ENCODE peak calls at places on chromosome 20, in four cellular contexts. One of them, this sample, is unnamed.

GRCh38 chr20:23446505-23446904 is 6.2 kb downstream of the CST11 start:
- DNase-seq in HCT116: peak
- DNase-seq in stomach: peak
- DNase-seq in endothelial cell of umbilical vein: peak
- DNase-seq in this sample: no peak

GRCh38 chr20:22711981-22712755 is 127.8 kb upstream of the FOXA2 start:
- DNase-seq in endothelial cell of umbilical vein: no peak
- DNase-seq in stomach: no peak
- DNase-seq in HCT116: no peak
- DNase-seq in this sample: no peak

GRCh38 chr20:38303908-38304379 is at the start of gene BPI:
- DNase-seq in stomach: peak
- DNase-seq in endothelial cell of umbilical vein: no peak
- DNase-seq in HCT116: no peak
- DNase-seq in this sample: no peak

GRCh38 chr20:49964964-49965780 is 17.6 kb upstream of the SNAI1 start:
- DNase-seq in HCT116: peak
- DNase-seq in endothelial cell of umbilical vein: peak
- DNase-seq in stomach: peak
- DNase-seq in this sample: no peak

GRCh38 chr20:35120012-35120701 is 27.0 kb downstream of the EDEM2 start:
- DNase-seq in HCT116: no peak
- DNase-seq in stomach: no peak
- DNase-seq in endothelial cell of umbilical vein: peak
- DNase-seq in this sample: no peak

GRCh38 chr20:34883087-34883688 is 6.8 kb downstream of the ACSS2 start:
- DNase-seq in HCT116: no peak
- DNase-seq in endothelial cell of umbilical vein: no peak
- DNase-seq in stomach: no peak
- DNase-seq in this sample: no peak

GRCh38 chr20:57393321-57394086 is 2.3 kb downstream of the RBM38 start:
- DNase-seq in endothelial cell of umbilical vein: no peak
- DNase-seq in stomach: no peak
- DNase-seq in HCT116: no peak
- DNase-seq in this sample: no peak

GRCh38 chr20:46665602-46666001 is 14.3 kb upstream of the SLC13A3 start:
- DNase-seq in endothelial cell of umbilical vein: no peak
- DNase-seq in HCT116: no peak
- DNase-seq in stomach: no peak
- DNase-seq in this sample: no peak

GRCh38 chr20:32162367-32162766 is 45.2 kb downstream of the PLAGL2 start:
- DNase-seq in endothelial cell of umbilical vein: no peak
- DNase-seq in stomach: no peak
- DNase-seq in HCT116: no peak
- DNase-seq in this sample: no peak

GRCh38 chr20:16158090-16158975 is 414.9 kb downstream of the KIF16B start:
- DNase-seq in HCT116: no peak
- DNase-seq in stomach: no peak
- DNase-seq in endothelial cell of umbilical vein: no peak
- DNase-seq in this sample: no peak

GRCh38 chr20:37262516-37262915 is 902 bp upstream of the GHRH start:
- DNase-seq in HCT116: no peak
- DNase-seq in stomach: no peak
- DNase-seq in endothelial cell of umbilical vein: no peak
- DNase-seq in this sample: no peak

GRCh38 chr20:11118802-11119380 is 445.1 kb upstream of the JAG1 start:
- DNase-seq in stomach: no peak
- DNase-seq in HCT116: no peak
- DNase-seq in endothelial cell of umbilical vein: peak
- DNase-seq in this sample: no peak

GRCh38 chr20:23225407-23226060 is 125.1 kb upstream of the NXT1 start:
- DNase-seq in endothelial cell of umbilical vein: no peak
- DNase-seq in stomach: peak
- DNase-seq in HCT116: no peak
- DNase-seq in this sample: no peak

GRCh38 chr20:57651977-57652864 is 32.0 kb upstream of the ZBP1 start:
- DNase-seq in endothelial cell of umbilical vein: no peak
- DNase-seq in stomach: peak
- DNase-seq in HCT116: no peak
- DNase-seq in this sample: peak

GRCh38 chr20:51910202-51911050 is 108.1 kb upstream of the SALL4 start:
- DNase-seq in endothelial cell of umbilical vein: peak
- DNase-seq in stomach: no peak
- DNase-seq in HCT116: no peak
- DNase-seq in this sample: no peak

GRCh38 chr20:17898548-17898994 is 70.0 kb downstream of the SNX5 start:
- DNase-seq in stomach: peak
- DNase-seq in endothelial cell of umbilical vein: peak
- DNase-seq in HCT116: peak
- DNase-seq in this sample: no peak

GRCh38 chr20:36575066-36575743 is 1.8 kb downstream of the TGIF2 start:
- DNase-seq in endothelial cell of umbilical vein: peak
- DNase-seq in stomach: peak
- DNase-seq in HCT116: no peak
- DNase-seq in this sample: no peak

GRCh38 chr20:1987826-1988225 is 6.0 kb downstream of the PDYN start:
- DNase-seq in stomach: no peak
- DNase-seq in HCT116: no peak
- DNase-seq in endothelial cell of umbilical vein: no peak
- DNase-seq in this sample: no peak

GRCh38 chr20:23148721-23149570 is 62.8 kb upstream of the CD93 start:
- DNase-seq in endothelial cell of umbilical vein: no peak
- DNase-seq in stomach: peak
- DNase-seq in HCT116: no peak
- DNase-seq in this sample: no peak

GRCh38 chr20:10686356-10687169 is 12.8 kb upstream of the JAG1 start:
- DNase-seq in stomach: no peak
- DNase-seq in endothelial cell of umbilical vein: no peak
- DNase-seq in HCT116: no peak
- DNase-seq in this sample: no peak

GRCh38 chr20:50224553-50225255 is 34.1 kb downstream of the CEBPB start:
- DNase-seq in stomach: peak
- DNase-seq in HCT116: no peak
- DNase-seq in endothelial cell of umbilical vein: peak
- DNase-seq in this sample: no peak

GRCh38 chr20:34754611-34755010 is 50.5 kb downstream of the TP53INP2 start:
- DNase-seq in endothelial cell of umbilical vein: no peak
- DNase-seq in stomach: no peak
- DNase-seq in HCT116: no peak
- DNase-seq in this sample: no peak

GRCh38 chr20:62010551-62011402 is 54.9 kb downstream of the TAF4 start:
- DNase-seq in HCT116: peak
- DNase-seq in stomach: peak
- DNase-seq in endothelial cell of umbilical vein: peak
- DNase-seq in this sample: peak

GRCh38 chr20:49571553-49571835 is 3.6 kb upstream of the PTGIS start:
- DNase-seq in endothelial cell of umbilical vein: no peak
- DNase-seq in stomach: no peak
- DNase-seq in HCT116: no peak
- DNase-seq in this sample: no peak

GRCh38 chr20:34268851-34269668 is 27.8 kb downstream of the ASIP start:
- DNase-seq in endothelial cell of umbilical vein: peak
- DNase-seq in stomach: peak
- DNase-seq in HCT116: no peak
- DNase-seq in this sample: peak

GRCh38 chr20:50372770-50373088 is 137.5 kb upstream of the PTPN1 start:
- DNase-seq in stomach: no peak
- DNase-seq in endothelial cell of umbilical vein: peak
- DNase-seq in HCT116: no peak
- DNase-seq in this sample: no peak

GRCh38 chr20:35060168-35060567 is 32.4 kb downstream of the TRPC4AP start:
- DNase-seq in HCT116: no peak
- DNase-seq in stomach: no peak
- DNase-seq in endothelial cell of umbilical vein: no peak
- DNase-seq in this sample: no peak

GRCh38 chr20:37714973-37715657 is 21.3 kb downstream of the CTNNBL1 start:
- DNase-seq in stomach: no peak
- DNase-seq in HCT116: no peak
- DNase-seq in endothelial cell of umbilical vein: no peak
- DNase-seq in this sample: no peak

GRCh38 chr20:348972-349841 is 2.3 kb downstream of the NRSN2 start:
- DNase-seq in endothelial cell of umbilical vein: no peak
- DNase-seq in stomach: peak
- DNase-seq in HCT116: no peak
- DNase-seq in this sample: no peak
- TF ChIP-seq POLR2AphosphoS5 in endothelial cell of umbilical vein: no peak
- TF ChIP-seq POLR2AphosphoS5 in stomach: no peak
- TF ChIP-seq POLR2AphosphoS5 in HCT116: no peak
- TF ChIP-seq POLR2AphosphoS5 in this sample: no peak

GRCh38 chr20:8670900-8671229 is 398.0 kb upstream of the PLCB4 start:
- DNase-seq in stomach: no peak
- DNase-seq in endothelial cell of umbilical vein: no peak
- DNase-seq in HCT116: no peak
- DNase-seq in this sample: no peak
- TF ChIP-seq POLR2AphosphoS5 in stomach: no peak
- TF ChIP-seq POLR2AphosphoS5 in endothelial cell of umbilical vein: no peak
- TF ChIP-seq POLR2AphosphoS5 in HCT116: no peak
- TF ChIP-seq POLR2AphosphoS5 in this sample: no peak

GRCh38 chr20:59821788-59822187 is 111.6 kb downstream of the SYCP2 start:
- DNase-seq in endothelial cell of umbilical vein: no peak
- DNase-seq in stomach: no peak
- DNase-seq in HCT116: no peak
- DNase-seq in this sample: no peak

GRCh38 chr20:59821201-59821600 is 112.2 kb downstream of the SYCP2 start:
- DNase-seq in endothelial cell of umbilical vein: no peak
- DNase-seq in stomach: no peak
- DNase-seq in HCT116: no peak
- DNase-seq in this sample: no peak

GRCh38 chr20:59818911-59819310 is 114.5 kb downstream of the SYCP2 start:
- DNase-seq in stomach: no peak
- DNase-seq in HCT116: no peak
- DNase-seq in endothelial cell of umbilical vein: no peak
- DNase-seq in this sample: no peak

GRCh38 chr20:59819496-59820203 is 113.8 kb downstream of the SYCP2 start:
- DNase-seq in stomach: no peak
- DNase-seq in endothelial cell of umbilical vein: no peak
- DNase-seq in HCT116: no peak
- DNase-seq in this sample: no peak

DNA sequence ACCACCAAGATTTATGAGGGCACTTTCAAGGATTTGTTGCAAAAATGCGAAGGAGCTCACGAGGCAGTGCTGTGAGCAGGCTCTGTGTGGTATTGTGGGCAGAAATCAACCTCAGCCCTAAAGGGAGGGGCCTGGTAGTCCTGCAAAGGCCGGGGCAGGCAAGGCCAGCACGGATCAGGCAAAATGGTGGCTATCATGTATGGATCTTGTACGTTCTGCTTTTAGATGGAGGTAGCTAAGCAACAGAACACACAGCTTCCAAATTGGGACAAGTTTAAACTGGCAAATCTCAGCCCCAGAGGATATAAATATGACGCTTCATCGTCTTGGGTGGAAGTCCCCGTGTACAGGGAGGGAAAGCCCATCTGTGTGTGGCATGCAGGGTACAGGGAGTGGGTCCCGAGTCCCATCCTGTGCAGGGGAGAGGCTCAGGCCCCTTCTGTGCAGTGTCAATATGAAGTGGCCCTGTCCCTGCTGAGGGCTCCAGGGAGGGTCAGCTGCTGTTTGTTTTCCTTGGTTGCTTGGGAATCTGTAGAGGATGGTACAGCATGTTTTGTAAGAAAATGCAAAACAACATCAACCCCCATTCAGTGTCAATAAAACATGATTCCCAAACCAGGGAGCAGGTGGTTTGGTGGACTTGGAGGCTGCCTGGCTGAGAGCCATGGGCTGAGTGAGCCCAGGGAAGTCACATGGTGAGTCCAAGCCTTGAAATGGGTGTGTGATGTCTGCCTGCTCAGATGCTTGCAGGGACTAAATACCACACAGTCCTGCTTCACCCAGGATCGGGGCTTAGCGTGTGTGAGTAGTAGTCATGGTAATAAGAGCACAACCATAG is 113.0 kb downstream of the SYCP2 start:
- DNase-seq in stomach: no peak
- DNase-seq in HCT116: no peak
- DNase-seq in endothelial cell of umbilical vein: no peak
- DNase-seq in this sample: no peak
- TF ChIP-seq POLR2AphosphoS5 in stomach: no peak
- TF ChIP-seq POLR2AphosphoS5 in HCT116: no peak
- TF ChIP-seq POLR2AphosphoS5 in endothelial cell of umbilical vein: no peak
- TF ChIP-seq POLR2AphosphoS5 in this sample: no peak

GRCh38 chr20:20150241-20150640 is 97.9 kb downstream of the CFAP61 start:
- DNase-seq in HCT116: no peak
- DNase-seq in stomach: no peak
- DNase-seq in endothelial cell of umbilical vein: no peak
- DNase-seq in this sample: no peak

GRCh38 chr20:20143165-20143564 is 90.8 kb downstream of the CFAP61 start:
- DNase-seq in stomach: no peak
- DNase-seq in endothelial cell of umbilical vein: no peak
- DNase-seq in HCT116: no peak
- DNase-seq in this sample: no peak

GRCh38 chr20:20143646-20144045 is 91.3 kb downstream of the CFAP61 start:
- DNase-seq in HCT116: no peak
- DNase-seq in endothelial cell of umbilical vein: no peak
- DNase-seq in stomach: no peak
- DNase-seq in this sample: no peak

DNA sequence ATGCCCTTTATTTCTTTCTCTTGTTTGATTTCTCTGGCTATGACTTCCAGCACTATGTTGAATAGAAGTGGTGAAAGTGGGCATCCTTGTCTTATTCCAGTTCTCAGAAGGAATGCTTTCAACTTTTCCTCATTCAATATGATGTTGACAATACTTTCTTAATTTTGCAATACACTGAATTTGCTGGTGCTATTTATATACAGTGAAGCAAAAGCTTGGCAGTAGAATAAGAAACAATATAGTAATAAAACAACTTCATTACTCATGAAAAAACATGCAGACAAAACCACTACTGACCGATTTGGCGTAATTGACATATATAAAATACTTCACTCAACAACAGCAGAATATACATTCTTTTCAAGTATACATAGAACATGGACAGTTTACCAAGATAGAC is 96.4 kb downstream of the CFAP61 start:
- DNase-seq in endothelial cell of umbilical vein: no peak
- DNase-seq in HCT116: no peak
- DNase-seq in stomach: no peak
- DNase-seq in this sample: no peak
- TF ChIP-seq POLR2AphosphoS5 in endothelial cell of umbilical vein: no peak
- TF ChIP-seq POLR2AphosphoS5 in HCT116: no peak
- TF ChIP-seq POLR2AphosphoS5 in stomach: no peak
- TF ChIP-seq POLR2AphosphoS5 in this sample: no peak